ENCODE peak calls at places on chromosomes 1 and 21, in eight cellular contexts. Q is mammary epithelial cell, T is tibial artery, Z is left ventricle myocardium inferior, U is transverse colon, R is AG09309, Y is BE2C, J is suprapubic skin. E is an unnamed sample.

GRCh38 chr1:203173566-203173965 is 2.1 kb downstream of the MYBPH start:
- DNase-seq in Z (no peak), U (no peak), Y (peak; percentile 62), J (peak; percentile 8), Q (no peak), R (no peak), T (peak; percentile 42), E (no peak)

GRCh38 chr1:74396942-74397341 is 115.5 kb downstream of the LRRC53 start:
- DNase-seq in Z (peak; percentile 36), R (no peak), T (no peak), Q (no peak), Y (no peak), J (no peak), U (no peak), E (no peak)

GRCh38 chr1:208565761-208566440 is 321.7 kb upstream of the PLXNA2 start:
- DNase-seq in T (no peak), U (no peak), Z (no peak), J (no peak), R (no peak), Y (no peak), Q (no peak), E (no peak)

GRCh38 chr1:206508956-206509355 is 1.6 kb downstream of the RASSF5 start:
- DNase-seq in R (peak; percentile 25), J (no peak), U (no peak), Q (no peak), Y (no peak), Z (no peak), T (peak; percentile 74), E (no peak)

GRCh38 chr1:55816456-55816794 is 601.3 kb upstream of the USP24 start:
- DNase-seq in R (no peak), Z (no peak), Q (peak; percentile 21), Y (no peak), J (no peak), U (no peak), T (no peak), E (no peak)

GRCh38 chr1:99782920-99783319 is 16.5 kb upstream of the FRRS1 start:
- DNase-seq in T (no peak), Q (no peak), U (no peak), Y (no peak), R (no peak), Z (no peak), J (no peak), E (no peak)

GRCh38 chr1:61170328-61171238 is 88.2 kb downstream of the NFIA start:
- DNase-seq in U (no peak), Y (no peak), R (no peak), T (no peak), Q (peak; percentile 56), Z (no peak), J (no peak), E (no peak)

GRCh38 chr1:925532-926421 is 2.1 kb downstream of the SAMD11 start:
- DNase-seq in J (no peak), U (no peak), R (no peak), Q (no peak), Z (no peak), Y (peak; percentile 77), T (no peak), E (no peak)

GRCh38 chr1:37914719-37915483 is 32.0 kb downstream of the INPP5B start:
- DNase-seq in U (no peak), J (no peak), Q (no peak), T (no peak), Z (no peak), Y (no peak), R (no peak), E (no peak)

GRCh38 chr21:17931080-17931479 is 111.9 kb upstream of the C21orf91 start:
- DNase-seq in R (no peak), Q (no peak), U (no peak), J (no peak), T (no peak), Z (no peak), Y (peak; percentile 59), E (no peak)

GRCh38 chr1:34518146-34518545 is 236.7 kb upstream of the GJB5 start:
- DNase-seq in Y (no peak), Z (no peak), R (no peak), Q (no peak), J (no peak), U (no peak), T (no peak), E (no peak)

GRCh38 chr1:43636006-43636641 is 13.8 kb upstream of the KDM4A start:
- DNase-seq in R (no peak), T (no peak), Z (no peak), Y (no peak), J (no peak), Q (no peak), U (no peak), E (no peak)

GRCh38 chr1:72516826-72517225 is 234.5 kb upstream of the NEGR1 start:
- DNase-seq in Y (no peak), J (no peak), T (no peak), Z (no peak), U (no peak), R (peak; percentile 42), Q (no peak), E (no peak)

GRCh38 chr1:84847253-84848247 is 45.5 kb downstream of the LPAR3 start:
- DNase-seq in Y (peak; percentile 86), R (peak; percentile 94), T (peak; percentile 74), Z (peak; percentile 50), Q (peak; percentile 98), J (peak; percentile 75), U (peak; percentile 80), E (peak; percentile 88)

GRCh38 chr1:44134071-44134920 is 7.1 kb downstream of the KLF18 start:
- DNase-seq in Q (no peak), Z (no peak), J (no peak), Y (no peak), R (no peak), T (no peak), U (no peak), E (no peak)

GRCh38 chr1:245807306-245807705 is 652.5 kb downstream of the KIF26B start:
- DNase-seq in T (no peak), Q (no peak), Y (no peak), U (no peak), Z (no peak), J (no peak), R (no peak), E (no peak)

GRCh38 chr21:14215971-14216621 is at the start of gene RBM11:
- DNase-seq in Z (peak; percentile 57), R (no peak), U (peak; percentile 84), Y (peak; percentile 88), T (no peak), J (peak; percentile 65), Q (peak; percentile 69), E (peak; percentile 79)

GRCh38 chr1:208562021-208562950 is 318.1 kb upstream of the PLXNA2 start:
- DNase-seq in U (no peak), Z (no peak), T (no peak), R (no peak), Q (no peak), J (no peak), Y (no peak), E (no peak)

GRCh38 chr1:67485046-67485811 is 55.0 kb upstream of the SERBP1 start:
- DNase-seq in U (no peak), J (no peak), Y (no peak), R (no peak), T (no peak), Z (no peak), Q (no peak), E (no peak)

GRCh38 chr21:42376338-42376982 is 10.1 kb upstream of the TFF1 start:
- DNase-seq in Y (no peak), R (no peak), U (peak; percentile 65), Z (no peak), Q (no peak), J (no peak), T (no peak), E (no peak)

GRCh38 chr1:92749024-92749634 is 35.8 kb downstream of the EVI5 start:
- DNase-seq in R (no peak), Q (peak; percentile 54), Z (no peak), U (peak; percentile 41), Y (peak; percentile 15), J (no peak), T (no peak), E (no peak)

GRCh38 chr1:66685670-66686069 is 66.6 kb upstream of the DYNLT5 start:
- DNase-seq in J (no peak), Y (no peak), Q (peak; percentile 23), R (no peak), U (no peak), T (no peak), Z (no peak), E (no peak)

GRCh38 chr1:160834945-160835565 is 27.6 kb downstream of the CD244 start:
- DNase-seq in U (peak; percentile 28), Q (peak; percentile 20), R (no peak), T (no peak), Z (no peak), J (no peak), Y (peak; percentile 30), E (no peak)
- TF ChIP-seq CTCF in U (peak; percentile 55), Q (peak; percentile 71), R (peak; percentile 65), T (peak; percentile 41), Z (peak; percentile 67), J (peak; percentile 44), Y (peak; percentile 66), E (no peak)

DNA sequence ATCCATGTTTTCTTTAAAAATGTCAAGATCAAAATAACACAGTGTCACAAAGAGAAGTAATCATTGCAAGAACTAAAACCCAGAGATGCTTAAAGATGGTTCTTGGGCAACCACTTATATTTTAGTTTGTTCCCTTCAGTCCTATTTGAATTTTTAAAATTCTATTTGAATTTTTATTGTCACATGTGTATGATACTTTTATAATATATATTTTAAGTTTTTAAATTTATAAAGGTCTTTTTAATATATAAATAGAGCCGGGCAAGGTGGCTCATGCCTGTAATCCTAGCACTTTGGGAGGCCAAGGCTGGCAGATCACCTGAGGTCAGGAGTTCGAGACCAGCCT is 22.3 kb upstream of the DISC1 start:
- DNase-seq in U (no peak), Z (no peak), Q (no peak), J (no peak), T (no peak), Y (no peak), R (no peak), E (no peak)
- TF ChIP-seq CTCF in U (peak; percentile 5), Z (peak; percentile 4), Q (no peak), J (no peak), T (no peak), Y (no peak), R (no peak), E (peak; percentile 26)

GRCh38 chr1:12809933-12810332 is 18.7 kb downstream of the PRAMEF1 start:
- DNase-seq in Q (no peak), Y (no peak), U (no peak), T (no peak), J (no peak), R (no peak), Z (no peak), E (no peak)

GRCh38 chr1:12810691-12811408 is 19.7 kb downstream of the PRAMEF1 start:
- DNase-seq in Z (no peak), T (no peak), U (no peak), Q (peak; percentile 4), R (no peak), J (no peak), Y (no peak), E (no peak)

GRCh38 chr1:12811409-12811784 is 19.8 kb downstream of the PRAMEF11 start:
- DNase-seq in Q (no peak), T (no peak), R (no peak), U (no peak), J (no peak), Z (no peak), Y (no peak), E (no peak)
- TF ChIP-seq CTCF in Q (no peak), T (no peak), R (no peak), U (no peak), J (no peak), Z (no peak), Y (no peak), E (no peak)

GRCh38 chr1:218670875-218671274 is 325.7 kb downstream of the TGFB2 start:
- DNase-seq in Z (no peak), T (no peak), J (no peak), Y (no peak), U (no peak), Q (no peak), R (no peak), E (no peak)
- TF ChIP-seq CTCF in Z (no peak), T (no peak), J (no peak), Y (no peak), U (no peak), Q (no peak), R (no peak), E (no peak)